ENCODE peak calls at places on chromosome 17, in eight cellular contexts. One of them, this sample, is unnamed.

GRCh38 chr17:1976000-1976682 is 49.0 kb downstream of the RTN4RL1 start:
- DNase-seq in lower leg skin: no peak
- DNase-seq in fibroblast of mammary gland: no peak
- DNase-seq in stimulated activated CD8-positive, alpha-beta memory T cell treated with anti-CD3 and anti-CD28 coated beads, Interleukin-12 subunit alpha, Interleukin-12 subunit beta, amount 100 ng/mL, for 4 hours: no peak
- DNase-seq in stimulated activated CD4-positive, alpha-beta T cell treated with anti-CD3 and anti-CD28 coated beads, Interleukin-1b, Interleukin-23, amount 100 ng/mL, for 1 hour: no peak
- DNase-seq in HAP-1: no peak
- DNase-seq in NCI-H510A treated with DMSO at 0.1 percent for 48 hours: no peak
- DNase-seq in endothelial cell: no peak
- DNase-seq in this sample: no peak

GRCh38 chr17:5381542-5381941 is 37.9 kb downstream of the NUP88 start:
- DNase-seq in lower leg skin: no peak
- DNase-seq in fibroblast of mammary gland: peak; percentile 78
- DNase-seq in stimulated activated CD8-positive, alpha-beta memory T cell treated with anti-CD3 and anti-CD28 coated beads, Interleukin-12 subunit alpha, Interleukin-12 subunit beta, amount 100 ng/mL, for 4 hours: no peak
- DNase-seq in stimulated activated CD4-positive, alpha-beta T cell treated with anti-CD3 and anti-CD28 coated beads, Interleukin-1b, Interleukin-23, amount 100 ng/mL, for 1 hour: no peak
- DNase-seq in HAP-1: no peak
- DNase-seq in NCI-H510A treated with DMSO at 0.1 percent for 48 hours: no peak
- DNase-seq in endothelial cell: no peak
- DNase-seq in this sample: no peak

GRCh38 chr17:79077587-79077986 is 3.0 kb downstream of the ENGASE start:
- DNase-seq in lower leg skin: no peak
- DNase-seq in fibroblast of mammary gland: no peak
- DNase-seq in stimulated activated CD8-positive, alpha-beta memory T cell treated with anti-CD3 and anti-CD28 coated beads, Interleukin-12 subunit alpha, Interleukin-12 subunit beta, amount 100 ng/mL, for 4 hours: no peak
- DNase-seq in stimulated activated CD4-positive, alpha-beta T cell treated with anti-CD3 and anti-CD28 coated beads, Interleukin-1b, Interleukin-23, amount 100 ng/mL, for 1 hour: no peak
- DNase-seq in HAP-1: no peak
- DNase-seq in NCI-H510A treated with DMSO at 0.1 percent for 48 hours: no peak
- DNase-seq in endothelial cell: no peak
- DNase-seq in this sample: no peak

GRCh38 chr17:27367121-27367981 is 73.4 kb downstream of the WSB1 start:
- DNase-seq in lower leg skin: no peak
- DNase-seq in fibroblast of mammary gland: no peak
- DNase-seq in stimulated activated CD8-positive, alpha-beta memory T cell treated with anti-CD3 and anti-CD28 coated beads, Interleukin-12 subunit alpha, Interleukin-12 subunit beta, amount 100 ng/mL, for 4 hours: no peak
- DNase-seq in stimulated activated CD4-positive, alpha-beta T cell treated with anti-CD3 and anti-CD28 coated beads, Interleukin-1b, Interleukin-23, amount 100 ng/mL, for 1 hour: no peak
- DNase-seq in HAP-1: no peak
- DNase-seq in NCI-H510A treated with DMSO at 0.1 percent for 48 hours: no peak
- DNase-seq in endothelial cell: no peak
- DNase-seq in this sample: no peak

GRCh38 chr17:1486802-1487695 is 5.4 kb downstream of the MYO1C start:
- DNase-seq in lower leg skin: peak; percentile 98
- DNase-seq in fibroblast of mammary gland: peak; percentile 53
- DNase-seq in stimulated activated CD8-positive, alpha-beta memory T cell treated with anti-CD3 and anti-CD28 coated beads, Interleukin-12 subunit alpha, Interleukin-12 subunit beta, amount 100 ng/mL, for 4 hours: peak; percentile 72
- DNase-seq in stimulated activated CD4-positive, alpha-beta T cell treated with anti-CD3 and anti-CD28 coated beads, Interleukin-1b, Interleukin-23, amount 100 ng/mL, for 1 hour: peak; percentile 63
- DNase-seq in HAP-1: no peak
- DNase-seq in NCI-H510A treated with DMSO at 0.1 percent for 48 hours: no peak
- DNase-seq in endothelial cell: peak; percentile 31
- DNase-seq in this sample: peak; percentile 86

GRCh38 chr17:49361129-49361901 is 735 bp downstream of the ZNF652 start:
- DNase-seq in lower leg skin: peak; percentile 87
- DNase-seq in fibroblast of mammary gland: peak; percentile 37
- DNase-seq in stimulated activated CD8-positive, alpha-beta memory T cell treated with anti-CD3 and anti-CD28 coated beads, Interleukin-12 subunit alpha, Interleukin-12 subunit beta, amount 100 ng/mL, for 4 hours: peak; percentile 72
- DNase-seq in stimulated activated CD4-positive, alpha-beta T cell treated with anti-CD3 and anti-CD28 coated beads, Interleukin-1b, Interleukin-23, amount 100 ng/mL, for 1 hour: peak; percentile 67
- DNase-seq in HAP-1: peak; percentile 21
- DNase-seq in NCI-H510A treated with DMSO at 0.1 percent for 48 hours: peak; percentile 95
- DNase-seq in endothelial cell: no peak
- DNase-seq in this sample: peak; percentile 39

GRCh38 chr17:16991349-16992009 is 19.6 kb upstream of the TNFRSF13B start:
- DNase-seq in lower leg skin: peak; percentile 96
- DNase-seq in fibroblast of mammary gland: peak; percentile 64
- DNase-seq in stimulated activated CD8-positive, alpha-beta memory T cell treated with anti-CD3 and anti-CD28 coated beads, Interleukin-12 subunit alpha, Interleukin-12 subunit beta, amount 100 ng/mL, for 4 hours: peak; percentile 51
- DNase-seq in stimulated activated CD4-positive, alpha-beta T cell treated with anti-CD3 and anti-CD28 coated beads, Interleukin-1b, Interleukin-23, amount 100 ng/mL, for 1 hour: peak; percentile 61
- DNase-seq in HAP-1: peak; percentile 53
- DNase-seq in NCI-H510A treated with DMSO at 0.1 percent for 48 hours: peak; percentile 67
- DNase-seq in endothelial cell: peak; percentile 88
- DNase-seq in this sample: peak; percentile 87

GRCh38 chr17:76872221-76872873 is 4.1 kb downstream of the MGAT5B start:
- DNase-seq in lower leg skin: no peak
- DNase-seq in fibroblast of mammary gland: peak; percentile 79
- DNase-seq in stimulated activated CD8-positive, alpha-beta memory T cell treated with anti-CD3 and anti-CD28 coated beads, Interleukin-12 subunit alpha, Interleukin-12 subunit beta, amount 100 ng/mL, for 4 hours: no peak
- DNase-seq in stimulated activated CD4-positive, alpha-beta T cell treated with anti-CD3 and anti-CD28 coated beads, Interleukin-1b, Interleukin-23, amount 100 ng/mL, for 1 hour: no peak
- DNase-seq in HAP-1: no peak
- DNase-seq in NCI-H510A treated with DMSO at 0.1 percent for 48 hours: no peak
- DNase-seq in endothelial cell: no peak
- DNase-seq in this sample: no peak

GRCh38 chr17:45333702-45334092 is 16.9 kb upstream of the MAP3K14 start:
- DNase-seq in lower leg skin: no peak
- DNase-seq in fibroblast of mammary gland: no peak
- DNase-seq in stimulated activated CD8-positive, alpha-beta memory T cell treated with anti-CD3 and anti-CD28 coated beads, Interleukin-12 subunit alpha, Interleukin-12 subunit beta, amount 100 ng/mL, for 4 hours: no peak
- DNase-seq in stimulated activated CD4-positive, alpha-beta T cell treated with anti-CD3 and anti-CD28 coated beads, Interleukin-1b, Interleukin-23, amount 100 ng/mL, for 1 hour: no peak
- DNase-seq in HAP-1: no peak
- DNase-seq in NCI-H510A treated with DMSO at 0.1 percent for 48 hours: peak; percentile 80
- DNase-seq in endothelial cell: no peak
- DNase-seq in this sample: no peak

GRCh38 chr17:40556884-40557414 is 8.3 kb downstream of the CCR7 start:
- DNase-seq in lower leg skin: peak; percentile 86
- DNase-seq in fibroblast of mammary gland: peak; percentile 40
- DNase-seq in stimulated activated CD8-positive, alpha-beta memory T cell treated with anti-CD3 and anti-CD28 coated beads, Interleukin-12 subunit alpha, Interleukin-12 subunit beta, amount 100 ng/mL, for 4 hours: no peak
- DNase-seq in stimulated activated CD4-positive, alpha-beta T cell treated with anti-CD3 and anti-CD28 coated beads, Interleukin-1b, Interleukin-23, amount 100 ng/mL, for 1 hour: no peak
- DNase-seq in HAP-1: no peak
- DNase-seq in NCI-H510A treated with DMSO at 0.1 percent for 48 hours: peak; percentile 46
- DNase-seq in endothelial cell: no peak
- DNase-seq in this sample: no peak

GRCh38 chr17:72392056-72393010 is 271.5 kb downstream of the SOX9 start:
- DNase-seq in lower leg skin: no peak
- DNase-seq in fibroblast of mammary gland: peak; percentile 96
- DNase-seq in stimulated activated CD8-positive, alpha-beta memory T cell treated with anti-CD3 and anti-CD28 coated beads, Interleukin-12 subunit alpha, Interleukin-12 subunit beta, amount 100 ng/mL, for 4 hours: no peak
- DNase-seq in stimulated activated CD4-positive, alpha-beta T cell treated with anti-CD3 and anti-CD28 coated beads, Interleukin-1b, Interleukin-23, amount 100 ng/mL, for 1 hour: no peak
- DNase-seq in HAP-1: no peak
- DNase-seq in NCI-H510A treated with DMSO at 0.1 percent for 48 hours: peak; percentile 81
- DNase-seq in endothelial cell: no peak
- DNase-seq in this sample: peak; percentile 97

GRCh38 chr17:74245145-74245817 is 28.8 kb upstream of the DNAI2 start:
- DNase-seq in lower leg skin: no peak
- DNase-seq in fibroblast of mammary gland: no peak
- DNase-seq in stimulated activated CD8-positive, alpha-beta memory T cell treated with anti-CD3 and anti-CD28 coated beads, Interleukin-12 subunit alpha, Interleukin-12 subunit beta, amount 100 ng/mL, for 4 hours: no peak
- DNase-seq in stimulated activated CD4-positive, alpha-beta T cell treated with anti-CD3 and anti-CD28 coated beads, Interleukin-1b, Interleukin-23, amount 100 ng/mL, for 1 hour: no peak
- DNase-seq in HAP-1: no peak
- DNase-seq in NCI-H510A treated with DMSO at 0.1 percent for 48 hours: no peak
- DNase-seq in endothelial cell: peak; percentile 28
- DNase-seq in this sample: no peak

GRCh38 chr17:78129385-78130079 is 977 bp upstream of the TMC6 start:
- DNase-seq in lower leg skin: no peak
- DNase-seq in fibroblast of mammary gland: no peak
- DNase-seq in stimulated activated CD8-positive, alpha-beta memory T cell treated with anti-CD3 and anti-CD28 coated beads, Interleukin-12 subunit alpha, Interleukin-12 subunit beta, amount 100 ng/mL, for 4 hours: no peak
- DNase-seq in stimulated activated CD4-positive, alpha-beta T cell treated with anti-CD3 and anti-CD28 coated beads, Interleukin-1b, Interleukin-23, amount 100 ng/mL, for 1 hour: no peak
- DNase-seq in HAP-1: no peak
- DNase-seq in NCI-H510A treated with DMSO at 0.1 percent for 48 hours: no peak
- DNase-seq in endothelial cell: no peak
- DNase-seq in this sample: no peak

GRCh38 chr17:41894791-41895331 is 23.9 kb downstream of the ACLY start:
- DNase-seq in lower leg skin: no peak
- DNase-seq in fibroblast of mammary gland: peak; percentile 97
- DNase-seq in stimulated activated CD8-positive, alpha-beta memory T cell treated with anti-CD3 and anti-CD28 coated beads, Interleukin-12 subunit alpha, Interleukin-12 subunit beta, amount 100 ng/mL, for 4 hours: no peak
- DNase-seq in stimulated activated CD4-positive, alpha-beta T cell treated with anti-CD3 and anti-CD28 coated beads, Interleukin-1b, Interleukin-23, amount 100 ng/mL, for 1 hour: no peak
- DNase-seq in HAP-1: no peak
- DNase-seq in NCI-H510A treated with DMSO at 0.1 percent for 48 hours: no peak
- DNase-seq in endothelial cell: no peak
- DNase-seq in this sample: peak; percentile 30

GRCh38 chr17:2025622-2026309 is 632 bp upstream of the RTN4RL1 start:
- DNase-seq in lower leg skin: peak; percentile 94
- DNase-seq in fibroblast of mammary gland: peak; percentile 65
- DNase-seq in stimulated activated CD8-positive, alpha-beta memory T cell treated with anti-CD3 and anti-CD28 coated beads, Interleukin-12 subunit alpha, Interleukin-12 subunit beta, amount 100 ng/mL, for 4 hours: no peak
- DNase-seq in stimulated activated CD4-positive, alpha-beta T cell treated with anti-CD3 and anti-CD28 coated beads, Interleukin-1b, Interleukin-23, amount 100 ng/mL, for 1 hour: no peak
- DNase-seq in HAP-1: peak; percentile 76
- DNase-seq in NCI-H510A treated with DMSO at 0.1 percent for 48 hours: peak; percentile 55
- DNase-seq in endothelial cell: peak; percentile 77
- DNase-seq in this sample: peak; percentile 68

GRCh38 chr17:40038882-40039513 is 15.2 kb downstream of the MED24 start:
- DNase-seq in lower leg skin: no peak
- DNase-seq in fibroblast of mammary gland: peak; percentile 84
- DNase-seq in stimulated activated CD8-positive, alpha-beta memory T cell treated with anti-CD3 and anti-CD28 coated beads, Interleukin-12 subunit alpha, Interleukin-12 subunit beta, amount 100 ng/mL, for 4 hours: no peak
- DNase-seq in stimulated activated CD4-positive, alpha-beta T cell treated with anti-CD3 and anti-CD28 coated beads, Interleukin-1b, Interleukin-23, amount 100 ng/mL, for 1 hour: no peak
- DNase-seq in HAP-1: no peak
- DNase-seq in NCI-H510A treated with DMSO at 0.1 percent for 48 hours: peak; percentile 58
- DNase-seq in endothelial cell: peak; percentile 49
- DNase-seq in this sample: peak; percentile 72

GRCh38 chr17:43721537-43722268 is 36.9 kb downstream of the SOST start:
- DNase-seq in lower leg skin: no peak
- DNase-seq in fibroblast of mammary gland: peak; percentile 30
- DNase-seq in stimulated activated CD8-positive, alpha-beta memory T cell treated with anti-CD3 and anti-CD28 coated beads, Interleukin-12 subunit alpha, Interleukin-12 subunit beta, amount 100 ng/mL, for 4 hours: no peak
- DNase-seq in stimulated activated CD4-positive, alpha-beta T cell treated with anti-CD3 and anti-CD28 coated beads, Interleukin-1b, Interleukin-23, amount 100 ng/mL, for 1 hour: no peak
- DNase-seq in HAP-1: no peak
- DNase-seq in NCI-H510A treated with DMSO at 0.1 percent for 48 hours: no peak
- DNase-seq in endothelial cell: no peak
- DNase-seq in this sample: no peak

GRCh38 chr17:20171741-20172377 is 162.7 kb downstream of the SPECC1 start:
- DNase-seq in lower leg skin: no peak
- DNase-seq in fibroblast of mammary gland: no peak
- DNase-seq in stimulated activated CD8-positive, alpha-beta memory T cell treated with anti-CD3 and anti-CD28 coated beads, Interleukin-12 subunit alpha, Interleukin-12 subunit beta, amount 100 ng/mL, for 4 hours: no peak
- DNase-seq in stimulated activated CD4-positive, alpha-beta T cell treated with anti-CD3 and anti-CD28 coated beads, Interleukin-1b, Interleukin-23, amount 100 ng/mL, for 1 hour: no peak
- DNase-seq in HAP-1: no peak
- DNase-seq in NCI-H510A treated with DMSO at 0.1 percent for 48 hours: no peak
- DNase-seq in endothelial cell: no peak
- DNase-seq in this sample: no peak

GRCh38 chr17:50101346-50102163 is 6.4 kb downstream of the PDK2 start:
- DNase-seq in lower leg skin: no peak
- DNase-seq in fibroblast of mammary gland: no peak
- DNase-seq in stimulated activated CD8-positive, alpha-beta memory T cell treated with anti-CD3 and anti-CD28 coated beads, Interleukin-12 subunit alpha, Interleukin-12 subunit beta, amount 100 ng/mL, for 4 hours: no peak
- DNase-seq in stimulated activated CD4-positive, alpha-beta T cell treated with anti-CD3 and anti-CD28 coated beads, Interleukin-1b, Interleukin-23, amount 100 ng/mL, for 1 hour: no peak
- DNase-seq in HAP-1: no peak
- DNase-seq in NCI-H510A treated with DMSO at 0.1 percent for 48 hours: peak; percentile 15
- DNase-seq in endothelial cell: no peak
- DNase-seq in this sample: peak; percentile 32

GRCh38 chr17:74810699-74811485 is 34.7 kb upstream of the NAT9 start:
- DNase-seq in lower leg skin: no peak
- DNase-seq in fibroblast of mammary gland: no peak
- DNase-seq in stimulated activated CD8-positive, alpha-beta memory T cell treated with anti-CD3 and anti-CD28 coated beads, Interleukin-12 subunit alpha, Interleukin-12 subunit beta, amount 100 ng/mL, for 4 hours: no peak
- DNase-seq in stimulated activated CD4-positive, alpha-beta T cell treated with anti-CD3 and anti-CD28 coated beads, Interleukin-1b, Interleukin-23, amount 100 ng/mL, for 1 hour: no peak
- DNase-seq in HAP-1: no peak
- DNase-seq in NCI-H510A treated with DMSO at 0.1 percent for 48 hours: no peak
- DNase-seq in endothelial cell: no peak
- DNase-seq in this sample: peak; percentile 60

GRCh38 chr17:31269178-31269577 is 27.9 kb downstream of the OMG start:
- DNase-seq in lower leg skin: no peak
- DNase-seq in fibroblast of mammary gland: no peak
- DNase-seq in stimulated activated CD8-positive, alpha-beta memory T cell treated with anti-CD3 and anti-CD28 coated beads, Interleukin-12 subunit alpha, Interleukin-12 subunit beta, amount 100 ng/mL, for 4 hours: no peak
- DNase-seq in stimulated activated CD4-positive, alpha-beta T cell treated with anti-CD3 and anti-CD28 coated beads, Interleukin-1b, Interleukin-23, amount 100 ng/mL, for 1 hour: no peak
- DNase-seq in HAP-1: peak; percentile 46
- DNase-seq in NCI-H510A treated with DMSO at 0.1 percent for 48 hours: no peak
- DNase-seq in endothelial cell: no peak
- DNase-seq in this sample: no peak

GRCh38 chr17:39064374-39064773 is 87.1 kb downstream of the PLXDC1 start:
- DNase-seq in lower leg skin: no peak
- DNase-seq in fibroblast of mammary gland: peak; percentile 93
- DNase-seq in stimulated activated CD8-positive, alpha-beta memory T cell treated with anti-CD3 and anti-CD28 coated beads, Interleukin-12 subunit alpha, Interleukin-12 subunit beta, amount 100 ng/mL, for 4 hours: no peak
- DNase-seq in stimulated activated CD4-positive, alpha-beta T cell treated with anti-CD3 and anti-CD28 coated beads, Interleukin-1b, Interleukin-23, amount 100 ng/mL, for 1 hour: no peak
- DNase-seq in HAP-1: no peak
- DNase-seq in NCI-H510A treated with DMSO at 0.1 percent for 48 hours: no peak
- DNase-seq in endothelial cell: no peak
- DNase-seq in this sample: no peak

GRCh38 chr17:21814776-21815175 is 122.5 kb downstream of the KCNJ18 start:
- DNase-seq in lower leg skin: peak; percentile 81
- DNase-seq in fibroblast of mammary gland: no peak
- DNase-seq in stimulated activated CD8-positive, alpha-beta memory T cell treated with anti-CD3 and anti-CD28 coated beads, Interleukin-12 subunit alpha, Interleukin-12 subunit beta, amount 100 ng/mL, for 4 hours: no peak
- DNase-seq in stimulated activated CD4-positive, alpha-beta T cell treated with anti-CD3 and anti-CD28 coated beads, Interleukin-1b, Interleukin-23, amount 100 ng/mL, for 1 hour: no peak
- DNase-seq in HAP-1: no peak
- DNase-seq in NCI-H510A treated with DMSO at 0.1 percent for 48 hours: no peak
- DNase-seq in endothelial cell: no peak
- DNase-seq in this sample: no peak

GRCh38 chr17:47949197-47949759 is 7.9 kb downstream of the PNPO start:
- DNase-seq in lower leg skin: peak; percentile 97
- DNase-seq in fibroblast of mammary gland: peak; percentile 76
- DNase-seq in stimulated activated CD8-positive, alpha-beta memory T cell treated with anti-CD3 and anti-CD28 coated beads, Interleukin-12 subunit alpha, Interleukin-12 subunit beta, amount 100 ng/mL, for 4 hours: peak; percentile 60
- DNase-seq in stimulated activated CD4-positive, alpha-beta T cell treated with anti-CD3 and anti-CD28 coated beads, Interleukin-1b, Interleukin-23, amount 100 ng/mL, for 1 hour: peak; percentile 53
- DNase-seq in HAP-1: peak; percentile 57
- DNase-seq in NCI-H510A treated with DMSO at 0.1 percent for 48 hours: peak; percentile 99
- DNase-seq in endothelial cell: peak; percentile 96
- DNase-seq in this sample: peak; percentile 98

GRCh38 chr17:10649031-10649430 is 8.1 kb downstream of the MYH3 start:
- DNase-seq in lower leg skin: no peak
- DNase-seq in fibroblast of mammary gland: peak; percentile 31
- DNase-seq in stimulated activated CD8-positive, alpha-beta memory T cell treated with anti-CD3 and anti-CD28 coated beads, Interleukin-12 subunit alpha, Interleukin-12 subunit beta, amount 100 ng/mL, for 4 hours: no peak
- DNase-seq in stimulated activated CD4-positive, alpha-beta T cell treated with anti-CD3 and anti-CD28 coated beads, Interleukin-1b, Interleukin-23, amount 100 ng/mL, for 1 hour: no peak
- DNase-seq in HAP-1: no peak
- DNase-seq in NCI-H510A treated with DMSO at 0.1 percent for 48 hours: no peak
- DNase-seq in endothelial cell: no peak
- DNase-seq in this sample: no peak

GRCh38 chr17:33229028-33229427 is 64.1 kb downstream of the ASIC2 start:
- DNase-seq in lower leg skin: no peak
- DNase-seq in fibroblast of mammary gland: no peak
- DNase-seq in stimulated activated CD8-positive, alpha-beta memory T cell treated with anti-CD3 and anti-CD28 coated beads, Interleukin-12 subunit alpha, Interleukin-12 subunit beta, amount 100 ng/mL, for 4 hours: no peak
- DNase-seq in stimulated activated CD4-positive, alpha-beta T cell treated with anti-CD3 and anti-CD28 coated beads, Interleukin-1b, Interleukin-23, amount 100 ng/mL, for 1 hour: no peak
- DNase-seq in HAP-1: no peak
- DNase-seq in NCI-H510A treated with DMSO at 0.1 percent for 48 hours: no peak
- DNase-seq in endothelial cell: no peak
- DNase-seq in this sample: no peak

GRCh38 chr17:21313320-21313719 is 28.8 kb downstream of the MAP2K3 start:
- DNase-seq in lower leg skin: peak; percentile 68
- DNase-seq in fibroblast of mammary gland: no peak
- DNase-seq in stimulated activated CD8-positive, alpha-beta memory T cell treated with anti-CD3 and anti-CD28 coated beads, Interleukin-12 subunit alpha, Interleukin-12 subunit beta, amount 100 ng/mL, for 4 hours: no peak
- DNase-seq in stimulated activated CD4-positive, alpha-beta T cell treated with anti-CD3 and anti-CD28 coated beads, Interleukin-1b, Interleukin-23, amount 100 ng/mL, for 1 hour: no peak
- DNase-seq in HAP-1: no peak
- DNase-seq in NCI-H510A treated with DMSO at 0.1 percent for 48 hours: no peak
- DNase-seq in endothelial cell: no peak
- DNase-seq in this sample: no peak

GRCh38 chr17:20206068-20206467 is 196.9 kb downstream of the SPECC1 start:
- DNase-seq in lower leg skin: no peak
- DNase-seq in fibroblast of mammary gland: peak; percentile 18
- DNase-seq in stimulated activated CD8-positive, alpha-beta memory T cell treated with anti-CD3 and anti-CD28 coated beads, Interleukin-12 subunit alpha, Interleukin-12 subunit beta, amount 100 ng/mL, for 4 hours: no peak
- DNase-seq in stimulated activated CD4-positive, alpha-beta T cell treated with anti-CD3 and anti-CD28 coated beads, Interleukin-1b, Interleukin-23, amount 100 ng/mL, for 1 hour: no peak
- DNase-seq in HAP-1: no peak
- DNase-seq in NCI-H510A treated with DMSO at 0.1 percent for 48 hours: peak; percentile 6
- DNase-seq in endothelial cell: no peak
- DNase-seq in this sample: no peak

GRCh38 chr17:43918026-43918389 is 10.7 kb upstream of the MPP2 start:
- DNase-seq in lower leg skin: no peak
- DNase-seq in fibroblast of mammary gland: no peak
- DNase-seq in stimulated activated CD8-positive, alpha-beta memory T cell treated with anti-CD3 and anti-CD28 coated beads, Interleukin-12 subunit alpha, Interleukin-12 subunit beta, amount 100 ng/mL, for 4 hours: no peak
- DNase-seq in stimulated activated CD4-positive, alpha-beta T cell treated with anti-CD3 and anti-CD28 coated beads, Interleukin-1b, Interleukin-23, amount 100 ng/mL, for 1 hour: no peak
- DNase-seq in HAP-1: no peak
- DNase-seq in NCI-H510A treated with DMSO at 0.1 percent for 48 hours: no peak
- DNase-seq in endothelial cell: no peak
- DNase-seq in this sample: no peak

GRCh38 chr17:57273471-57273870 is 17.1 kb downstream of the MSI2 start:
- DNase-seq in lower leg skin: no peak
- DNase-seq in fibroblast of mammary gland: no peak
- DNase-seq in stimulated activated CD8-positive, alpha-beta memory T cell treated with anti-CD3 and anti-CD28 coated beads, Interleukin-12 subunit alpha, Interleukin-12 subunit beta, amount 100 ng/mL, for 4 hours: no peak
- DNase-seq in stimulated activated CD4-positive, alpha-beta T cell treated with anti-CD3 and anti-CD28 coated beads, Interleukin-1b, Interleukin-23, amount 100 ng/mL, for 1 hour: no peak
- DNase-seq in HAP-1: no peak
- DNase-seq in NCI-H510A treated with DMSO at 0.1 percent for 48 hours: no peak
- DNase-seq in endothelial cell: no peak
- DNase-seq in this sample: no peak

GRCh38 chr17:6496116-6496481 is 51.8 kb downstream of the PIMREG start:
- DNase-seq in lower leg skin: peak; percentile 80
- DNase-seq in fibroblast of mammary gland: no peak
- DNase-seq in stimulated activated CD8-positive, alpha-beta memory T cell treated with anti-CD3 and anti-CD28 coated beads, Interleukin-12 subunit alpha, Interleukin-12 subunit beta, amount 100 ng/mL, for 4 hours: no peak
- DNase-seq in stimulated activated CD4-positive, alpha-beta T cell treated with anti-CD3 and anti-CD28 coated beads, Interleukin-1b, Interleukin-23, amount 100 ng/mL, for 1 hour: no peak
- DNase-seq in HAP-1: no peak
- DNase-seq in NCI-H510A treated with DMSO at 0.1 percent for 48 hours: no peak
- DNase-seq in endothelial cell: peak; percentile 61
- DNase-seq in this sample: no peak

GRCh38 chr17:8702996-8703395 is 41.6 kb downstream of the CCDC42 start:
- DNase-seq in lower leg skin: peak; percentile 50
- DNase-seq in fibroblast of mammary gland: no peak
- DNase-seq in stimulated activated CD8-positive, alpha-beta memory T cell treated with anti-CD3 and anti-CD28 coated beads, Interleukin-12 subunit alpha, Interleukin-12 subunit beta, amount 100 ng/mL, for 4 hours: no peak
- DNase-seq in stimulated activated CD4-positive, alpha-beta T cell treated with anti-CD3 and anti-CD28 coated beads, Interleukin-1b, Interleukin-23, amount 100 ng/mL, for 1 hour: no peak
- DNase-seq in HAP-1: no peak
- DNase-seq in NCI-H510A treated with DMSO at 0.1 percent for 48 hours: no peak
- DNase-seq in endothelial cell: no peak
- DNase-seq in this sample: no peak

GRCh38 chr17:17370711-17371110 is 67.5 kb downstream of the NT5M start:
- DNase-seq in lower leg skin: no peak
- DNase-seq in fibroblast of mammary gland: no peak
- DNase-seq in stimulated activated CD8-positive, alpha-beta memory T cell treated with anti-CD3 and anti-CD28 coated beads, Interleukin-12 subunit alpha, Interleukin-12 subunit beta, amount 100 ng/mL, for 4 hours: no peak
- DNase-seq in stimulated activated CD4-positive, alpha-beta T cell treated with anti-CD3 and anti-CD28 coated beads, Interleukin-1b, Interleukin-23, amount 100 ng/mL, for 1 hour: no peak
- DNase-seq in HAP-1: no peak
- DNase-seq in NCI-H510A treated with DMSO at 0.1 percent for 48 hours: no peak
- DNase-seq in endothelial cell: no peak
- DNase-seq in this sample: no peak

GRCh38 chr17:18859256-18859655 is 1.3 kb downstream of the PRPSAP2 start:
- DNase-seq in lower leg skin: peak; percentile 42
- DNase-seq in fibroblast of mammary gland: peak; percentile 47
- DNase-seq in stimulated activated CD8-positive, alpha-beta memory T cell treated with anti-CD3 and anti-CD28 coated beads, Interleukin-12 subunit alpha, Interleukin-12 subunit beta, amount 100 ng/mL, for 4 hours: no peak
- DNase-seq in stimulated activated CD4-positive, alpha-beta T cell treated with anti-CD3 and anti-CD28 coated beads, Interleukin-1b, Interleukin-23, amount 100 ng/mL, for 1 hour: no peak
- DNase-seq in HAP-1: no peak
- DNase-seq in NCI-H510A treated with DMSO at 0.1 percent for 48 hours: no peak
- DNase-seq in endothelial cell: no peak
- DNase-seq in this sample: no peak